ENCODE peak calls at places on chromosomes 12 and 14, in four cellular contexts. E is HCEC 1CT, N is HEK293T, J is GM23338. Y is an unnamed sample.

GRCh38 chr12:97493729-97494128 is 31.1 kb downstream of the RMST start:
- DNase-seq in J (no peak), N (no peak), E (no peak), Y (no peak)

GRCh38 chr12:118125743-118126118 is 10.2 kb upstream of the PEBP1 start:
- DNase-seq in J (no peak), N (no peak), E (no peak), Y (no peak)

GRCh38 chr14:101501858-101502615 is 59.3 kb upstream of the DIO3 start:
- DNase-seq in N (no peak), E (no peak), J (no peak), Y (no peak)

GRCh38 chr14:90605430-90605829 is 208.6 kb downstream of the CALM1 start:
- DNase-seq in J (peak), N (no peak), E (no peak), Y (no peak)

GRCh38 chr14:71739273-71739990 is 192.8 kb upstream of the RGS6 start:
- DNase-seq in J (peak), N (no peak), E (no peak), Y (no peak)

GRCh38 chr12:6280053-6280469 is 30.4 kb upstream of the PLEKHG6 start:
- DNase-seq in J (no peak), N (no peak), E (peak), Y (no peak)

GRCh38 chr12:67434653-67435375 is 165.7 kb downstream of the CAND1 start:
- DNase-seq in N (no peak), J (no peak), E (peak), Y (no peak)

GRCh38 chr12:131092911-131093901 is 139.5 kb downstream of the ADGRD1 start:
- DNase-seq in E (no peak), J (no peak), N (no peak), Y (no peak)

GRCh38 chr12:77007476-77007875 is 57.9 kb downstream of the E2F7 start:
- DNase-seq in J (no peak), E (no peak), N (no peak), Y (no peak)

GRCh38 chr14:96221841-96222240 is 17.2 kb downstream of the BDKRB2 start:
- DNase-seq in E (no peak), N (no peak), J (no peak), Y (no peak)

GRCh38 chr12:19964549-19964948 is 403.8 kb upstream of the PDE3A start:
- DNase-seq in J (no peak), E (no peak), N (no peak), Y (no peak)

GRCh38 chr14:92559486-92559885 is 45.9 kb downstream of the RIN3 start:
- DNase-seq in N (no peak), J (no peak), E (no peak), Y (no peak)

GRCh38 chr14:22653012-22653621 is 9.0 kb upstream of the OR6J1 start:
- DNase-seq in N (peak), J (peak), E (peak), Y (peak)

GRCh38 chr12:87439990-87440827 is 589.0 kb downstream of the C12orf50 start:
- DNase-seq in E (peak), N (no peak), J (no peak), Y (no peak)

Y was measured in NCI-H526 treated with DMSO at 0.1 percent for 48 hours.